ENCODE peak calls at places on chromosomes 3 and 15, in eight cellular contexts. K, F, W, V, A, N, J and P are unnamed samples.

GRCh38 chr15:31327674-31328424 is 1.2 kb downstream of the KLF13 start:
- DNase-seq in K (peak; percentile 65), F (peak; percentile 59), W (peak; percentile 64), V (peak; percentile 38), A (peak; percentile 35), N (peak; percentile 26), J (peak; percentile 80), P (peak; percentile 19)

GRCh38 chr3:14458434-14459280 is 56.3 kb downstream of the SLC6A6 start:
- DNase-seq in K (no peak), F (no peak), W (no peak), V (no peak), A (no peak), N (no peak), J (no peak), P (no peak)

GRCh38 chr3:2236203-2236602 is 137.5 kb downstream of the CNTN4 start:
- DNase-seq in K (no peak), F (no peak), W (no peak), V (no peak), A (no peak), N (no peak), J (no peak), P (no peak)

GRCh38 chr3:10516835-10517465 is 11.6 kb upstream of the ATP2B2 start:
- DNase-seq in K (no peak), F (no peak), W (no peak), V (no peak), A (no peak), N (no peak), J (no peak), P (no peak)

GRCh38 chr3:118098818-118099217 is 935.8 kb downstream of the IGSF11 start:
- DNase-seq in K (no peak), F (no peak), W (no peak), V (no peak), A (no peak), N (no peak), J (no peak), P (peak; percentile 6)

GRCh38 chr15:70059476-70060213 is 38.1 kb downstream of the TLE3 start:
- DNase-seq in K (no peak), F (no peak), W (no peak), V (no peak), A (no peak), N (no peak), J (no peak), P (no peak)

GRCh38 chr3:122560680-122561079 is 3.4 kb downstream of the PARP9 start:
- DNase-seq in K (peak; percentile 25), F (no peak), W (peak; percentile 90), V (peak; percentile 81), A (peak; percentile 60), N (peak; percentile 41), J (peak; percentile 34), P (peak; percentile 71)

GRCh38 chr3:46646700-46647099 is 34.4 kb downstream of the FAM240A start:
- DNase-seq in K (no peak), F (no peak), W (no peak), V (peak; percentile 82), A (peak; percentile 88), N (no peak), J (no peak), P (peak; percentile 89)

GRCh38 chr15:65060641-65061397 is 7.0 kb downstream of the RASL12 start:
- DNase-seq in K (no peak), F (peak; percentile 64), W (no peak), V (no peak), A (no peak), N (no peak), J (no peak), P (no peak)

GRCh38 chr3:127458698-127459097 is 131.8 kb downstream of the TPRA1 start:
- DNase-seq in K (no peak), F (no peak), W (no peak), V (no peak), A (no peak), N (peak; percentile 92), J (no peak), P (no peak)

GRCh38 chr3:16060945-16061344 is 113.5 kb upstream of the GALNT15 start:
- DNase-seq in K (no peak), F (no peak), W (no peak), V (peak; percentile 88), A (peak; percentile 93), N (no peak), J (no peak), P (peak; percentile 95)

GRCh38 chr15:81492303-81492702 is 118.3 kb upstream of the TMC3 start:
- DNase-seq in K (no peak), F (peak; percentile 24), W (no peak), V (peak; percentile 43), A (peak; percentile 52), N (no peak), J (no peak), P (peak; percentile 66)

GRCh38 chr3:45567730-45568172 is 26.8 kb upstream of the LIMD1 start:
- DNase-seq in K (no peak), F (no peak), W (no peak), V (no peak), A (no peak), N (no peak), J (no peak), P (peak; percentile 69)

GRCh38 chr15:76588811-76589747 is 252.5 kb downstream of the ISL2 start:
- DNase-seq in K (no peak), F (no peak), W (peak; percentile 94), V (no peak), A (no peak), N (no peak), J (no peak), P (no peak)

GRCh38 chr3:151085227-151085888 is at the start of gene MED12L:
- DNase-seq in K (peak; percentile 93), F (peak; percentile 56), W (no peak), V (peak; percentile 80), A (peak; percentile 70), N (peak; percentile 65), J (peak; percentile 36), P (peak; percentile 74)

GRCh38 chr3:188978772-188979171 is 193.0 kb upstream of the TPRG1 start:
- DNase-seq in K (no peak), F (no peak), W (no peak), V (peak; percentile 84), A (peak; percentile 71), N (no peak), J (no peak), P (peak; percentile 78)

GRCh38 chr15:69576035-69576526 is 123.5 kb downstream of the RPLP1 start:
- DNase-seq in K (peak; percentile 40), F (peak; percentile 47), W (peak; percentile 93), V (peak; percentile 56), A (peak; percentile 16), N (peak; percentile 29), J (peak; percentile 51), P (no peak)

GRCh38 chr3:139302801-139303113 is 41.1 kb upstream of the MRPS22 start:
- DNase-seq in K (no peak), F (no peak), W (no peak), V (no peak), A (no peak), N (no peak), J (no peak), P (no peak)

GRCh38 chr15:88908697-88909621 is 4.2 kb downstream of the MFGE8 start:
- DNase-seq in K (no peak), F (no peak), W (no peak), V (no peak), A (no peak), N (no peak), J (no peak), P (peak; percentile 73)